ENCODE peak calls at places on chromosomes 7 and 10, in eight cellular contexts. J, N, Z, R, F, P, O and D are unnamed samples.

GRCh38 chr7:30594055-30594539 is 581 bp upstream of the GARS1 start:
- DNase-seq in J (peak; percentile 24), N (no peak), Z (no peak), R (peak; percentile 24), F (peak; percentile 23), P (peak; percentile 57), O (no peak), D (peak; percentile 39)

GRCh38 chr10:98361131-98361633 is 53.8 kb downstream of the PYROXD2 start:
- DNase-seq in J (peak; percentile 100), N (peak; percentile 39), Z (peak; percentile 95), R (peak; percentile 71), F (peak; percentile 55), P (peak; percentile 29), O (peak; percentile 97), D (peak; percentile 86)

GRCh38 chr7:6571160-6571779 is 6.0 kb upstream of the ZDHHC4 start:
- DNase-seq in J (no peak), N (no peak), Z (no peak), R (no peak), F (no peak), P (no peak), O (no peak), D (no peak)

GRCh38 chr10:43968076-43968475 is 319.4 kb upstream of the ZNF32 start:
- DNase-seq in J (no peak), N (no peak), Z (no peak), R (no peak), F (no peak), P (no peak), O (peak; percentile 49), D (no peak)

GRCh38 chr7:12256025-12256570 is 45.0 kb downstream of the TMEM106B start:
- DNase-seq in J (peak; percentile 8), N (no peak), Z (no peak), R (no peak), F (no peak), P (no peak), O (no peak), D (no peak)

GRCh38 chr10:43960477-43960876 is 311.8 kb upstream of the ZNF32 start:
- DNase-seq in J (no peak), N (no peak), Z (no peak), R (no peak), F (no peak), P (no peak), O (peak; percentile 77), D (no peak)

GRCh38 chr10:79304479-79305087 is 42.7 kb upstream of the PPIF start:
- DNase-seq in J (no peak), N (no peak), Z (no peak), R (no peak), F (no peak), P (no peak), O (no peak), D (no peak)

GRCh38 chr7:15891151-15891842 is 204.8 kb upstream of the MEOX2 start:
- DNase-seq in J (peak; percentile 47), N (no peak), Z (no peak), R (no peak), F (no peak), P (no peak), O (no peak), D (no peak)

GRCh38 chr7:143388051-143388450 is 6.9 kb downstream of the ZYX start:
- DNase-seq in J (no peak), N (no peak), Z (no peak), R (no peak), F (no peak), P (no peak), O (no peak), D (peak; percentile 78)

GRCh38 chr7:143390773-143391114 is 9.6 kb downstream of the ZYX start:
- DNase-seq in J (no peak), N (no peak), Z (no peak), R (no peak), F (no peak), P (no peak), O (no peak), D (no peak)

GRCh38 chr7:143390098-143390772 is 9.1 kb downstream of the ZYX start:
- DNase-seq in J (no peak), N (no peak), Z (no peak), R (no peak), F (no peak), P (no peak), O (no peak), D (no peak)

GRCh38 chr7:143388491-143389101 is 7.5 kb downstream of the ZYX start:
- DNase-seq in J (no peak), N (no peak), Z (no peak), R (no peak), F (no peak), P (no peak), O (no peak), D (peak; percentile 85)

GRCh38 chr7:143389316-143390097 is 8.4 kb downstream of the ZYX start:
- DNase-seq in J (no peak), N (no peak), Z (no peak), R (no peak), F (no peak), P (no peak), O (no peak), D (no peak)
- TF ChIP-seq CTCF in J (peak; percentile 4), N (no peak), Z (no peak), R (no peak), F (no peak), P (no peak), O (no peak), D (no peak)

DNA sequence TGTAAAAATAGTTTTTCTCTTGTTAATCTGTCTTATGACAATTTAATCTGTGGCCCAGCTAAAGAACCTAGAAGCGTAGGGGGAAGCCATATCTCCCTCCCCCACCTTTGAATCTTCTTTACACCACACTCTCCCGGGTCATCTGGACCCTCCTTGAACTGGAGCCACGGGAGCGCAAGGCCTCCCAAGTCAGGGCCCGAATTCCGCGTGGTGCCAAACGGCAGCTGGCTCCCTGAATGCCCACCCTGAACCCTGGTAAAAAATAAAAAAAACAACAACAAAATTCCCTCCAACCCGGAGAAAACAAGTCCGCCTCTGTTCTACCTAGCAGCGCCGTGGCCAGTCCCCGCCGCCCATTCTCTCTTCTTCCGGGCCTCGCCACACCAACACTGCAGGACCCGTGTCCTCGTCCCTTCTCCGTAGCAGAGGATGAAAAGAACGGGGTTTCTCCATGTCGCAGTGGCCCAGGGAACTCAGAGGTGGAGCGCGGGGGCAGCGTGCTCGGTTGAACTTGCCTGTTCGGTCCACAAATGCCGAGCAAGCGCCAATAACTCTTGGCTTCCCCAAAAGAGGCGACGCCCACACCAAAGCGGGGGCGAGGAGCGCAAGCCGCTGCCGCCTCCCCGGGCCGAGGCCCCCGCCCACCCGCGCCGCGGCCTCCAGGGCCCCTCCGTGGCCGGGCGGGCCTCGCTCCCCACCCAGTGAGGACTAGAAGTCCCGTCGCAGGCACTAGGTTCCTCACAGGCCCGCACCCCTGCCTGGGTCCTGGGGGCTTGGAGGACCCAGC is 15.1 kb upstream of the FKBP9 start:
- DNase-seq in J (peak; percentile 32), N (peak; percentile 49), Z (peak; percentile 88), R (peak; percentile 67), F (peak; percentile 72), P (peak; percentile 62), O (no peak), D (peak; percentile 93)
- TF ChIP-seq POLR2A in J (no peak), N (no peak), Z (no peak), R (no peak), F (no peak), P (no peak), O (peak; percentile 13), D (no peak)

GRCh38 chr10:59736749-59737148 is 16.5 kb downstream of the MRLN start:
- DNase-seq in J (no peak), N (no peak), Z (no peak), R (no peak), F (no peak), P (no peak), O (no peak), D (no peak)

GRCh38 chr10:59741048-59741447 is 12.2 kb downstream of the MRLN start:
- DNase-seq in J (no peak), N (no peak), Z (no peak), R (no peak), F (no peak), P (no peak), O (no peak), D (no peak)

GRCh38 chr10:59745163-59745650 is 8.0 kb downstream of the MRLN start:
- DNase-seq in J (no peak), N (no peak), Z (no peak), R (no peak), F (no peak), P (no peak), O (no peak), D (no peak)

DNA sequence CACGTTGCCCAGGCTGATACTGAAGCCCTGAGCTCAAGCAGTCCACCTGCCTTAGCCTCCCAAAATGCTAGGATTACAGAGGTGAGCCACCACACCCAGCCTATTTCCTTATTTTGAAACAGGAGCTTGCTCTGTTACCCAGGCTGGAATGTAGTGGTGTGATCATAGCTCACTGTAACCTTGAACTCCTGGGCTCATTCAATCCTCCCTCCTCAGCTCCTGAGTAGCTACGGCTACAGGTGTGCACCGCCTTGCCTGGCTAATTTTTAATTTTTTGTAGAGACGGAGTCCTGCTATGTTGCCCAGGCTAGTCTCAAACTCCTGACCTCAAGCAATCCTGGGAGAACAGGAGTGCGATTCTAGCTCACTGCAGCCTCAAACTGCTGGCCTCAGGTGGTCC is 11.7 kb downstream of the MRLN start:
- DNase-seq in J (no peak), N (no peak), Z (no peak), R (no peak), F (no peak), P (no peak), O (no peak), D (no peak)
- H3K4me3 ChIP-seq in J (no peak overlapping the region), N (no peak overlapping the region), Z (no peak overlapping the region), R (no peak overlapping the region), F (no peak overlapping the region), P (no peak overlapping the region), O (no peak overlapping the region), D (no peak overlapping the region)

GRCh38 chr10:71891437-71891836 is 40.4 kb upstream of the PSAP start:
- DNase-seq in J (no peak), N (no peak), Z (no peak), R (no peak), F (no peak), P (no peak), O (no peak), D (no peak)

GRCh38 chr10:71887767-71888166 is 36.7 kb upstream of the PSAP start:
- DNase-seq in J (no peak), N (no peak), Z (no peak), R (no peak), F (no peak), P (no peak), O (no peak), D (no peak)

GRCh38 chr10:71888248-71888622 is 37.2 kb upstream of the PSAP start:
- DNase-seq in J (no peak), N (no peak), Z (no peak), R (no peak), F (no peak), P (no peak), O (no peak), D (no peak)

GRCh38 chr10:71888623-71889387 is 37.8 kb upstream of the PSAP start:
- DNase-seq in J (peak; percentile 77), N (peak; percentile 65), Z (peak; percentile 90), R (peak; percentile 95), F (peak; percentile 78), P (peak; percentile 88), O (no peak), D (peak; percentile 98)

DNA sequence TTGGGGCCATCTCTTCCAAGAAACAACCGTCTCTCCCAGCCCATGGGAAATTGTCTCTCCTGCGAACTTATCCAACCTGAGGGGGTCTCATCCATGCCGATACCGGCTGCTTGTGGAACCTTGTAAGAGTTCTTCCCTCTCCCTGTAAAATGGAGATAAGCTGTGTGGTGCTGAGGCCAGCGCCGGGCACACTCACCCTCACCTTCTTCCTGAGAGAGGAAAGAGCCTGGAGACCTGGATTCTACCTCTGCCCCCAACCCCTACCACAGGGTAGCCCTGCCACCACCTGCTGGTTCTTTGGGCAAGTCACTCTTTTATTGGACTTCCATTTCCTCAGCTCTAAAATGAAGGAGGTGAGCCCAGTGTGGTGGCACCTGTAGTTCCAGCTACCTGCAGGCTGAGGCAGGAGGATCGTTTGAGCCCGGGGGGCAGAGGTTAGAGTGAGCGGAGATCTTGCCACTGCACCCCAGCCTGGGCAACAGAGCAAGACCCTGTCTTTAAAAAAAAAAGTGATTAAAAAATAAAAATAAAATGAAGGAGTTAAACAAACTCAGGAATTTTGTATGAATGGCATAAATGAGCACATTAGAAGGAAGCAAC is 38.4 kb upstream of the PSAP start:
- DNase-seq in J (no peak), N (no peak), Z (no peak), R (no peak), F (no peak), P (no peak), O (no peak), D (no peak)
- TF ChIP-seq CTCF in J (no peak), N (no peak), Z (no peak), R (peak; percentile 14), F (no peak), P (no peak), O (no peak), D (no peak)